ENCODE peak calls at places on chromosomes 3 and 15, in four cellular contexts. One of them, this sample, is unnamed.

GRCh38 chr3:69065318-69065964 is 13.3 kb upstream of the TMF1 start:
- DNase-seq in Panc1: no peak
- DNase-seq in BJ: no peak
- DNase-seq in Caco-2: no peak
- DNase-seq in this sample: no peak

GRCh38 chr3:163175970-163176369 is 1679.4 kb downstream of the OTOL1 start:
- DNase-seq in Panc1: no peak
- DNase-seq in BJ: no peak
- DNase-seq in Caco-2: no peak
- DNase-seq in this sample: no peak

GRCh38 chr3:175260145-175260794 is 401.1 kb downstream of the NAALADL2 start:
- DNase-seq in Panc1: no peak
- DNase-seq in BJ: no peak
- DNase-seq in Caco-2: no peak
- DNase-seq in this sample: no peak

GRCh38 chr3:12115846-12116245 is 42.9 kb downstream of the TIMP4 start:
- DNase-seq in Panc1: no peak
- DNase-seq in BJ: no peak
- DNase-seq in Caco-2: no peak
- DNase-seq in this sample: no peak

GRCh38 chr3:102078864-102079808 is 229.8 kb downstream of the NFKBIZ start:
- DNase-seq in Panc1: no peak
- DNase-seq in BJ: no peak
- DNase-seq in Caco-2: no peak
- DNase-seq in this sample: no peak

GRCh38 chr3:5324780-5325179 is 137.3 kb downstream of the EDEM1 start:
- DNase-seq in Panc1: no peak
- DNase-seq in BJ: no peak
- DNase-seq in Caco-2: no peak
- DNase-seq in this sample: no peak

GRCh38 chr3:51982352-51982837 is 940 bp upstream of the ACY1 start:
- DNase-seq in Panc1: no peak
- DNase-seq in BJ: no peak
- DNase-seq in Caco-2: peak
- DNase-seq in this sample: peak

GRCh38 chr3:177212756-177213155 is 15.5 kb upstream of the TBL1XR1 start:
- DNase-seq in Panc1: no peak
- DNase-seq in BJ: no peak
- DNase-seq in Caco-2: no peak
- DNase-seq in this sample: no peak

GRCh38 chr3:46674031-46674592 is 19.4 kb downstream of the ALS2CL start:
- DNase-seq in Panc1: no peak
- DNase-seq in BJ: no peak
- DNase-seq in Caco-2: no peak
- DNase-seq in this sample: no peak

GRCh38 chr3:56468184-56469106 is at the start of gene ERC2:
- DNase-seq in Panc1: no peak
- DNase-seq in BJ: no peak
- DNase-seq in Caco-2: peak
- DNase-seq in this sample: peak

GRCh38 chr15:63856711-63857458 is 23.1 kb upstream of the HERC1 start:
- DNase-seq in Panc1: no peak
- DNase-seq in BJ: peak
- DNase-seq in Caco-2: no peak
- DNase-seq in this sample: no peak

GRCh38 chr15:30962079-30962478 is 29.3 kb downstream of the MTMR10 start:
- DNase-seq in Panc1: no peak
- DNase-seq in BJ: no peak
- DNase-seq in Caco-2: no peak
- DNase-seq in this sample: no peak

GRCh38 chr15:70319466-70319865 is 221.7 kb upstream of the TLE3 start:
- DNase-seq in Panc1: no peak
- DNase-seq in BJ: no peak
- DNase-seq in Caco-2: no peak
- DNase-seq in this sample: no peak

GRCh38 chr15:101698314-101698713 is 26.0 kb downstream of the TARS3 start:
- DNase-seq in Panc1: no peak
- DNase-seq in BJ: no peak
- DNase-seq in Caco-2: no peak
- DNase-seq in this sample: peak

GRCh38 chr15:37181339-37181738 is 81.0 kb upstream of the MEIS2 start:
- DNase-seq in Panc1: no peak
- DNase-seq in BJ: no peak
- DNase-seq in Caco-2: no peak
- DNase-seq in this sample: no peak

GRCh38 chr3:112333386-112334334 is 704 bp downstream of the CD200 start:
- DNase-seq in Panc1: no peak
- DNase-seq in BJ: no peak
- DNase-seq in Caco-2: no peak
- DNase-seq in this sample: no peak

GRCh38 chr3:127851899-127852298 is 29.6 kb upstream of the MGLL start:
- DNase-seq in Panc1: no peak
- DNase-seq in BJ: no peak
- DNase-seq in Caco-2: no peak
- DNase-seq in this sample: no peak

GRCh38 chr3:183513046-183513706 is 42.3 kb downstream of the KLHL6 start:
- DNase-seq in Panc1: no peak
- DNase-seq in BJ: no peak
- DNase-seq in Caco-2: no peak
- DNase-seq in this sample: no peak

GRCh38 chr3:76661527-76662250 is 378.2 kb upstream of the ROBO2 start:
- DNase-seq in Panc1: no peak
- DNase-seq in BJ: no peak
- DNase-seq in Caco-2: no peak
- DNase-seq in this sample: no peak

GRCh38 chr15:35062164-35063099 is 22.7 kb downstream of the NANOGP8 start:
- DNase-seq in Panc1: no peak
- DNase-seq in BJ: no peak
- DNase-seq in Caco-2: no peak
- DNase-seq in this sample: no peak

GRCh38 chr15:71800835-71801745 is 9.3 kb upstream of the NR2E3 start:
- DNase-seq in Panc1: peak
- DNase-seq in BJ: no peak
- DNase-seq in Caco-2: peak
- DNase-seq in this sample: no peak

GRCh38 chr3:54631507-54632280 is 296.2 kb downstream of the LRTM1 start:
- DNase-seq in Panc1: no peak
- DNase-seq in BJ: no peak
- DNase-seq in Caco-2: no peak
- DNase-seq in this sample: no peak

GRCh38 chr3:187661267-187661666 is 8.9 kb downstream of the SST start:
- DNase-seq in Panc1: no peak
- DNase-seq in BJ: no peak
- DNase-seq in Caco-2: no peak
- DNase-seq in this sample: no peak

GRCh38 chr3:84299329-84299728 is 659.5 kb upstream of the CADM2 start:
- DNase-seq in Panc1: no peak
- DNase-seq in BJ: no peak
- DNase-seq in Caco-2: no peak
- DNase-seq in this sample: no peak

GRCh38 chr15:77083381-77084160 is 12.7 kb upstream of the TSPAN3 start:
- DNase-seq in Panc1: no peak
- DNase-seq in BJ: no peak
- DNase-seq in Caco-2: no peak
- DNase-seq in this sample: peak

GRCh38 chr3:167929937-167930336 is 165.8 kb downstream of the GOLIM4 start:
- DNase-seq in Panc1: no peak
- DNase-seq in BJ: no peak
- DNase-seq in Caco-2: no peak
- DNase-seq in this sample: no peak

GRCh38 chr3:194549853-194550252 is 63.1 kb upstream of the ATP13A3 start:
- DNase-seq in Panc1: no peak
- DNase-seq in BJ: no peak
- DNase-seq in Caco-2: no peak
- DNase-seq in this sample: no peak

GRCh38 chr15:65147902-65148301 is 14.3 kb upstream of the PDCD7 start:
- DNase-seq in Panc1: no peak
- DNase-seq in BJ: no peak
- DNase-seq in Caco-2: no peak
- DNase-seq in this sample: no peak

GRCh38 chr3:49668414-49668797 is 5.7 kb upstream of the APEH start:
- DNase-seq in Panc1: no peak
- DNase-seq in BJ: no peak
- DNase-seq in Caco-2: peak
- DNase-seq in this sample: no peak

GRCh38 chr15:33226559-33227181 is 32.2 kb upstream of the FMN1 start:
- DNase-seq in Panc1: no peak
- DNase-seq in BJ: no peak
- DNase-seq in Caco-2: peak
- DNase-seq in this sample: peak

GRCh38 chr3:127817331-127817821 is 4.9 kb downstream of the MGLL start:
- DNase-seq in Panc1: peak
- DNase-seq in BJ: peak
- DNase-seq in Caco-2: peak
- DNase-seq in this sample: peak

GRCh38 chr3:141050576-141050912 is 603 bp upstream of the SPSB4 start:
- DNase-seq in Panc1: no peak
- DNase-seq in BJ: no peak
- DNase-seq in Caco-2: no peak
- DNase-seq in this sample: no peak

GRCh38 chr15:38877471-38877870 is 312.9 kb upstream of the RASGRP1 start:
- DNase-seq in Panc1: no peak
- DNase-seq in BJ: no peak
- DNase-seq in Caco-2: no peak
- DNase-seq in this sample: peak

GRCh38 chr3:156207802-156208685 is 87.7 kb downstream of the KCNAB1 start:
- DNase-seq in Panc1: no peak
- DNase-seq in BJ: peak
- DNase-seq in Caco-2: no peak
- DNase-seq in this sample: no peak

GRCh38 chr15:41115652-41116115 is 396 bp downstream of the INO80 start:
- DNase-seq in Panc1: no peak
- DNase-seq in BJ: no peak
- DNase-seq in Caco-2: peak
- DNase-seq in this sample: peak

GRCh38 chr15:72491768-72492167 is 17.6 kb downstream of the ARIH1 start:
- DNase-seq in Panc1: peak
- DNase-seq in BJ: no peak
- DNase-seq in Caco-2: no peak
- DNase-seq in this sample: peak

GRCh38 chr15:45631831-45632230 is 3.0 kb upstream of the SQOR start:
- DNase-seq in Panc1: no peak
- DNase-seq in BJ: no peak
- DNase-seq in Caco-2: no peak
- DNase-seq in this sample: no peak

GRCh38 chr3:138879541-138880380 is 45.0 kb upstream of the PIK3CB start:
- DNase-seq in Panc1: no peak
- DNase-seq in BJ: no peak
- DNase-seq in Caco-2: no peak
- DNase-seq in this sample: no peak

GRCh38 chr3:146416366-146416765 is 53.0 kb downstream of the PLSCR2 start:
- DNase-seq in Panc1: no peak
- DNase-seq in BJ: no peak
- DNase-seq in Caco-2: no peak
- DNase-seq in this sample: no peak

DNA sequence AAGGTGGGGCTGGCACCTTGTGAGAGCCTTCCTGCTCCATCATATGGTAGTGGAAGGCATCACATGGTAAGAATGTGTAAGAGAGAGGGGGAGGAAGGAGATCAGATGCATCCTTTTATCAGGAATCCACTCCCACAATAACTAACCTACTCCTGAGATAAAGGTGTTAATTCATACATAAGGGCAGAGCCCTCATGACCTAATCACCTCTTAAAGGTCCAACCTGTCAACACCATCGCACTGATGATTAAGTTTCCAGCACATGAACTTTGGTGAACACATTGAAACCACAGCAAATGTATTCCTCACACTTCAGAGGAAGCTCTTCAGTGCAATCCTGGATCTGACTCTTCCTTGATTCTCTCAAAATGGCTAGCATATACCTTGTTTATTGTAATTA is 55.4 kb downstream of the PLSCR2 start:
- DNase-seq in Panc1: no peak
- DNase-seq in BJ: no peak
- DNase-seq in Caco-2: no peak
- DNase-seq in this sample: no peak
- H3K4me3 ChIP-seq in Panc1: no peak
- H3K4me3 ChIP-seq in BJ: no peak
- H3K4me3 ChIP-seq in Caco-2: no peak
- H3K4me3 ChIP-seq in this sample: no peak

GRCh38 chr3:104642827-104643226 is 723.9 kb upstream of the ALCAM start:
- DNase-seq in Panc1: no peak
- DNase-seq in BJ: no peak
- DNase-seq in Caco-2: no peak
- DNase-seq in this sample: no peak
- H3K4me3 ChIP-seq in Panc1: no peak
- H3K4me3 ChIP-seq in BJ: no peak
- H3K4me3 ChIP-seq in Caco-2: no peak
- H3K4me3 ChIP-seq in this sample: no peak

GRCh38 chr15:47484119-47484518 is 233.2 kb upstream of the SEMA6D start:
- DNase-seq in Panc1: no peak
- DNase-seq in BJ: no peak
- DNase-seq in Caco-2: no peak
- DNase-seq in this sample: no peak
- H3K4me3 ChIP-seq in Panc1: no peak
- H3K4me3 ChIP-seq in BJ: no peak
- H3K4me3 ChIP-seq in Caco-2: no peak
- H3K4me3 ChIP-seq in this sample: no peak

GRCh38 chr3:11060500-11061251 is 68.1 kb downstream of the SLC6A1 start:
- DNase-seq in Panc1: no peak
- DNase-seq in BJ: no peak
- DNase-seq in Caco-2: peak
- DNase-seq in this sample: peak
- H3K4me3 ChIP-seq in Panc1: peak
- H3K4me3 ChIP-seq in BJ: no peak
- H3K4me3 ChIP-seq in Caco-2: no peak
- H3K4me3 ChIP-seq in this sample: no peak

DNA sequence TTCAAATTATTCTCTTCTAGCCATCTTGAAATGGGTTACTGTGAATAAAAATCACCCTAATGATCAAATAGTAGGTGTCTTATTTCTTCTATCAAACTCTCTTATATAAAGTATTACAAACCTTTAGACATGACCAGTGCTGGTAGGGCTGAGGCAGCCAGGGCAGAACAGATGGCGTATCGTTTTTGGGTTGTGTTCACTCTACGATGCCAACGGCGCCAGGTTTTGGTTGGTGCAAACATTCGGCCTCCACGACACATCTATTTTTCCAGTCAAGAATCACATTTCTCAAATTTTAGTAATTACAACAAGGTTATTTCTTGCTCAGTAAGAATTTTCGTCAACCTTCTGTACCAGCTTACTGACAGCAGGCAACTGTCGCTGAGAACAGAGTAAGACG is 2.2 kb downstream of the RPL4 start:
- DNase-seq in Panc1: no peak
- DNase-seq in BJ: no peak
- DNase-seq in Caco-2: no peak
- DNase-seq in this sample: no peak
- H3K4me3 ChIP-seq in Panc1: peak
- H3K4me3 ChIP-seq in BJ: no peak
- H3K4me3 ChIP-seq in Caco-2: no peak
- H3K4me3 ChIP-seq in this sample: peak